ENCODE peak calls at places on chromosomes 11 and 22, in seven cellular contexts. N is GM23338, F is hepatocyte, M is HCT116, V is neural progenitor cell, K is PC-3, L is MM.1S. X is an unnamed sample.

GRCh38 chr11:65814131-65814959 is 19.4 kb upstream of the SNX32 start:
- DNase-seq in N (no peak), F (no peak), M (no peak), V (no peak), K (no peak), L (no peak), X (peak)

GRCh38 chr11:126148317-126148716 is 63.1 kb downstream of the RPUSD4 start:
- DNase-seq in N (no peak), F (no peak), M (no peak), V (no peak), K (no peak), L (no peak), X (no peak)

GRCh38 chr11:74025467-74026166 is 16.7 kb upstream of the UCP3 start:
- DNase-seq in N (no peak), F (no peak), M (no peak), V (no peak), K (peak), L (no peak), X (peak)

GRCh38 chr11:86741489-86742435 is 58.6 kb upstream of the PRSS23 start:
- DNase-seq in N (no peak), F (peak), M (no peak), V (no peak), K (peak), L (no peak), X (peak)

GRCh38 chr11:48538991-48539390 is 50.4 kb downstream of the OR4A47 start:
- DNase-seq in N (no peak), F (no peak), M (no peak), V (no peak), K (no peak), L (no peak), X (no peak)

GRCh38 chr11:44805152-44805461 is 78.3 kb downstream of the TSPAN18 start:
- DNase-seq in N (peak), F (no peak), M (no peak), V (no peak), K (no peak), L (no peak), X (peak)

GRCh38 chr11:81647374-81647773 is 1086.3 kb downstream of the FAM181B start:
- DNase-seq in N (peak), F (no peak), M (no peak), V (no peak), K (no peak), L (no peak), X (peak)

GRCh38 chr11:59756845-59757244 is 1.7 kb downstream of the STX3 start:
- DNase-seq in N (peak), F (peak), M (peak), V (no peak), K (peak), L (peak), X (peak)

GRCh38 chr11:128525411-128526243 is 61.7 kb downstream of the ETS1 start:
- DNase-seq in N (peak), F (no peak), M (no peak), V (peak), K (peak), L (no peak), X (peak)

GRCh38 chr11:92826136-92826535 is 143.3 kb upstream of the MTNR1B start:
- DNase-seq in N (no peak), F (no peak), M (no peak), V (no peak), K (peak), L (no peak), X (peak)

GRCh38 chr11:10450451-10451398 is 4.3 kb upstream of the AMPD3 start:
- DNase-seq in N (peak), F (peak), M (peak), V (peak), K (peak), L (peak), X (peak)

GRCh38 chr11:68352591-68352990 is 40.2 kb downstream of the LRP5 start:
- DNase-seq in N (no peak), F (no peak), M (no peak), V (no peak), K (no peak), L (no peak), X (no peak)

GRCh38 chr11:130070829-130071205 is 1.1 kb downstream of the APLP2 start:
- DNase-seq in N (peak), F (peak), M (no peak), V (peak), K (peak), L (peak), X (peak)

DNA sequence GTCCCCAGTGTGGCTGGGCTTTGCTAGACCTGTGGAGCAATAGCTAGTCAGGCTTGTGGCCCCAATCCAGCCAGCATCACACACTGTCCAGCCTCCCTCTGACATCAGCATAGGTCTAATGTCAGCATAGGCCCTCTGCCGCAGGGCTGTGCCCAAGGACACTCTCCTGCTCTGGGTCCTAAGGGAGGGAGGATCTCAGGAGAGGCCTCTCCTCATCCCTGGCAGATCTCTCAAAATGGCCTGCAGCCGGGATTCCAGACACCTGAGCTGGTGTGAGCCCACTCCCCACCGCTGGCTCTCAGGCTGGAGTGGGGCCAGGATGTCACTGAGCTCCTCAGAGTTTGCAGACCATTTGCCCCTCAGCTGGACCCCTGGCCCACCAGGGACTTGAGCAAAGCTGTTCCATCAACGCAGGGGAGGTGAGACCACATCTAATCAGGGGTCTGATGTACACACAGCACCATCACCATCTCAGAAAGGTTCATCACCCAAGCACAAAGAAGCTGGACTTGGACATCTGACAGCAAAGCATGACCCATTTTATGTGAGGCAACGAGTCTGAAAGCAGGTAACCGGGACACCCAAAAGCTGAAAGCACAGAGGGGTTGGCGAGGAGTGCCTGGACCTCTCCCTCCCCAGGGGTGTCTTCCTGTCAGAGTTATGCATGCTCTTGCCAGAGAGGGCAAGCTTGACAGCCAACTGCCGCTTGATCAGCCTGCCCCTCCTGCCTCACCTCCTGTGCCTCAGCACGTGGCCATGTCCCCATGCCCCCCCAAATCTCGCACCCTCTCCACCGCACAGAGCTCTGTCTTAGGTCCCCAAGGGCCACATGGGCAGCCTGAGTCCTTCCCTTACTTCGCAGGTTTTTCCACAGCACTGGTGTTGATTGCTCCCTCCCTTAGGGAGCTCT is 69.7 kb upstream of the SEPTIN5 start:
- DNase-seq in N (no peak), F (no peak), M (no peak), V (no peak), K (no peak), L (no peak), X (no peak)
- H3K4me2 ChIP-seq in N (no peak), F (no peak), M (no peak), V (no peak), K (no peak), L (no peak), X (no peak)

DNA sequence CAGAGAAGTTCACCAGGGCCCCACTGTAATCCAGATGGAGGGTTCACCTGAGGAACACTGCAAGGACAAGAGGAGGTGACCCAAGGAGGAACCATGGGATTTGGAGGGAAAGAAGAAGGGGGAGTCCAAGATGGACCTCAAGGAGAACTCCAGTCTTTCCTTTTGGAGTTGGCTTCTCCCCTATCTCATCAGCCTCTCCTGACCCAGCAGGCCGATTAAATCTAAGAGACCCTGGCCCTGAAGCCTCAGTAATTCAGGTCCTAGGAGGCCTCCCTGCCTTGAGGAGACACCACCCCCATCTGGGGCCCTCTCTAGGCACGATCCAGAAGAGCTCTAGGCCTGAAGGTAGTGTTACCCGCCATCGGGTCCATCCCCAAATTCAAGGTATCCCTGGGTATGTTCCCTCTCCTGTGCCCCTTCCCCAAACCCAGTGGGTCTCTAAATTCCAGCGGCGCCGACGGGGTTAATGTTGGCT is 15.1 kb upstream of the DGKZ start:
- DNase-seq in N (no peak), F (no peak), M (no peak), V (no peak), K (no peak), L (no peak), X (no peak)
- TF ChIP-seq EZH2 in N (peak), F (no peak), M (no peak), V (no peak), K (no peak), L (no peak), X (peak)

DNA sequence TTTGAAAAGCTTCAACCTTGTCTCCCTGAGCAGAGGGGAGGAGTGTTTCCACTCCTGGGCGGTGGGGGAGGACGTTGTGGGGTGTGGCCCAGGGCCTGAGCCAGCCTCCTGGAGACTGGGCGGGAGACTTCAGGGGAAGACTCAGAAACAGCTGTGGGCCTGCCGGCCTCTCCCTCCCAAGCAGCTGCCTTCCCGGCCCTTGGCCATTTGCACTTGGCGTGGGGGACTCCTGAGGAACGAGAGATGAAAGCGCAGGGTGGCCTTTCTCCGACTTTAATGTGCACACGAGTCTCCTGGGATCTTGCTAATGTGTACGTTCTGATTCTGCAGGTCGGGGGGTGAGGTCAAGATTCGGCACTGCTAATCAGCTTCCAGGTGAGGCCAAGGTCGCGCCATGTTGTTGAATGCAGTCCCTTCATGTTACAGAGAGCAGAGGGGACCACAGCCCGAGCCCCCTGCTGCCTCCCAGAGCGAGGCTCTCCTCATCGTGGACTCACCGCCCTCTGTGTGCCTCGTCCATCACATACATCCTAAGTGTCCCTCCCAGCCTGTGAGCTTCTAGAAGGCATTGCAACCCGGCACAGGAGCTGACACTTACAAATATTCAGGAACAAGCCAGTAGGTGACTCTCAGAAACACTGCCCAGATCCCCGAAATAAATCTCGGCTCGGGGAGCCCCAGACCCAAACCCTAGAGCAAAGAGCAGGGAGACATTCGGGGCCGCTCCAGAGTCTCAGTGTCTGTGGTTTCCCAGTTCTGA is 7.7 kb downstream of the LIF start:
- DNase-seq in N (peak), F (peak), M (no peak), V (no peak), K (peak), L (no peak), X (peak)
- TF ChIP-seq EZH2phosphoT487 in N (no peak), F (no peak), M (no peak), V (no peak), K (no peak), L (no peak), X (no peak)

GRCh38 chr11:33005175-33005574 is 10.5 kb upstream of the DEPDC7 start:
- DNase-seq in N (no peak), F (no peak), M (no peak), V (no peak), K (no peak), L (no peak), X (no peak)

GRCh38 chr11:33006010-33006409 is 9.7 kb upstream of the DEPDC7 start:
- DNase-seq in N (no peak), F (no peak), M (no peak), V (no peak), K (no peak), L (no peak), X (no peak)

GRCh38 chr11:33001281-33001680 is 14.4 kb upstream of the DEPDC7 start:
- DNase-seq in N (no peak), F (no peak), M (no peak), V (no peak), K (no peak), L (no peak), X (no peak)

GRCh38 chr11:33002143-33002542 is 13.5 kb upstream of the DEPDC7 start:
- DNase-seq in N (no peak), F (no peak), M (no peak), V (no peak), K (no peak), L (no peak), X (no peak)

GRCh38 chr11:33000181-33000580 is 15.5 kb upstream of the DEPDC7 start:
- DNase-seq in N (no peak), F (no peak), M (no peak), V (no peak), K (peak), L (no peak), X (peak)
- H3K4me2 ChIP-seq in N (no peak), F (no peak), M (peak), V (no peak), K (peak), L (no peak), X (peak)

DNA sequence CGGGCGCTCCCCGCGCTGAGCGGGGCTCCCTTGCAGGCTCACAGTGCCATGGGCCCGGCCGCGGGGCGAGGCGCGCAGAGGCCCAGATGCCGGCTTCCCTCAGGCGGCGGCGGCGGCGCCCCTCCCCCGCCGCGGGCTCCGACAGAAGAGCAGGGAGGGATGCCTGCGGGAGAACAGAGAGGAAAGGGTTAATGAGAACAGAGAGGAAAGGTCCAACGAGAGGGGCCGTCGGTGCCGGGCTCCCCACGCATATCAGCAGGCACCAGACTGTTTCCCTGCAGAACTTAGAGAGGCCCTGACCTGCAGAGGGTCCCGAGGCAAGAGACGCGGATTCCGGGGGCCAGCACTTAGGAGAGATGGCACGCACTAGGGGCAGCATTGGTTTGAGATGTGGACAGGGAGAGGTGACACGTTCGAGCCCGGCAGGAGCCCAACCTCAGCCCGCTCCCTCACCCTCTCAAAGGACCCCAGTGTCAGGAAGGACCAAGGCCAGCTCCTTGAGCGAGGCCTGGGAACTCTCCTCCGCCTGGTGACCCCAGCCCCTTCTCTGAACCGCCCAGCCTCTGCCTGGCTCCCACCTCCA is 9.1 kb downstream of the NRXN2 start:
- DNase-seq in N (peak), F (no peak), M (no peak), V (peak), K (no peak), L (no peak), X (no peak)
- TF ChIP-seq EZH2 in N (peak), F (peak), M (no peak), V (peak), K (peak), L (no peak), X (peak)

GRCh38 chr11:119031912-119032280 is 1.2 kb upstream of the SLC37A4 start:
- DNase-seq in N (no peak), F (no peak), M (no peak), V (no peak), K (no peak), L (no peak), X (no peak)

GRCh38 chr11:119029340-119030028 is 1.2 kb downstream of the SLC37A4 start:
- DNase-seq in N (no peak), F (peak), M (no peak), V (peak), K (peak), L (peak), X (no peak)

GRCh38 chr11:119030029-119030328 is 698 bp downstream of the SLC37A4 start:
- DNase-seq in N (no peak), F (no peak), M (no peak), V (no peak), K (no peak), L (no peak), X (no peak)

GRCh38 chr11:119029069-119029339 is 1.7 kb downstream of the SLC37A4 start:
- DNase-seq in N (no peak), F (no peak), M (no peak), V (no peak), K (no peak), L (no peak), X (no peak)

GRCh38 chr11:119030329-119031047 is at the start of gene SLC37A4:
- DNase-seq in N (peak), F (peak), M (peak), V (peak), K (peak), L (peak), X (peak)
- TF ChIP-seq EZH2phosphoT487 in N (no peak), F (no peak), M (no peak), V (no peak), K (no peak), L (no peak), X (no peak)

GRCh38 chr11:33698921-33699320 is 1.7 kb downstream of the C11orf91 start:
- DNase-seq in N (no peak), F (no peak), M (no peak), V (no peak), K (no peak), L (no peak), X (no peak)
- H3K4me2 ChIP-seq in N (no peak), F (no peak), M (no peak), V (no peak), K (no peak), L (no peak), X (no peak)